ENCODE peak calls at places on chromosomes 16 and 17, in four cellular contexts. One of them, this sample, is unnamed.

GRCh38 chr17:57606111-57606875 is 138.8 kb downstream of the CCDC182 start:
- DNase-seq in activated naive CD4-positive, alpha-beta T cell: no peak
- DNase-seq in A549: no peak
- DNase-seq in AG04450: no peak
- DNase-seq in this sample: no peak

GRCh38 chr16:79845006-79845733 is 244.6 kb upstream of the MAF start:
- DNase-seq in activated naive CD4-positive, alpha-beta T cell: no peak
- DNase-seq in A549: no peak
- DNase-seq in AG04450: no peak
- DNase-seq in this sample: no peak

GRCh38 chr17:44747566-44747965 is 11.2 kb upstream of the ADAM11 start:
- DNase-seq in activated naive CD4-positive, alpha-beta T cell: no peak
- DNase-seq in A549: no peak
- DNase-seq in AG04450: no peak
- DNase-seq in this sample: no peak

GRCh38 chr17:76869878-76870714 is 1.9 kb downstream of the MGAT5B start:
- DNase-seq in activated naive CD4-positive, alpha-beta T cell: no peak
- DNase-seq in A549: no peak
- DNase-seq in AG04450: no peak
- DNase-seq in this sample: no peak

GRCh38 chr17:73465851-73466250 is 154.1 kb upstream of the CDC42EP4 start:
- DNase-seq in activated naive CD4-positive, alpha-beta T cell: no peak
- DNase-seq in A549: no peak
- DNase-seq in AG04450: no peak
- DNase-seq in this sample: no peak

GRCh38 chr17:66625321-66625767 is 209.6 kb upstream of the CACNG5 start:
- DNase-seq in activated naive CD4-positive, alpha-beta T cell: no peak
- DNase-seq in A549: peak; percentile 85
- DNase-seq in AG04450: no peak
- DNase-seq in this sample: no peak

GRCh38 chr16:67186550-67186950 is 2.8 kb upstream of the MATCAP1 start:
- DNase-seq in activated naive CD4-positive, alpha-beta T cell: no peak
- DNase-seq in A549: no peak
- DNase-seq in AG04450: no peak
- DNase-seq in this sample: no peak

GRCh38 chr16:3431779-3432219 is 11.5 kb downstream of the ZNF597 start:
- DNase-seq in activated naive CD4-positive, alpha-beta T cell: no peak
- DNase-seq in A549: no peak
- DNase-seq in AG04450: no peak
- DNase-seq in this sample: no peak

GRCh38 chr17:152860-153420 is 15.6 kb downstream of the SCGB1C2 start:
- DNase-seq in activated naive CD4-positive, alpha-beta T cell: no peak
- DNase-seq in A549: no peak
- DNase-seq in AG04450: no peak
- DNase-seq in this sample: no peak